ENCODE peak calls at places on chromosomes 13 and 19, in five cellular contexts. One of them, this sample, is unnamed.

GRCh38 chr13:31174018-31174417 is 12.3 kb upstream of the HSPH1 start:
- DNase-seq in neuronal stem cell: no peak
- DNase-seq in kidney epithelial cell: no peak
- DNase-seq in left lung: no peak
- DNase-seq in coronary artery: no peak
- DNase-seq in this sample: no peak

GRCh38 chr19:47280183-47280797 is 5.6 kb downstream of the INAFM1 start:
- DNase-seq in neuronal stem cell: no peak
- DNase-seq in kidney epithelial cell: no peak
- DNase-seq in left lung: no peak
- DNase-seq in coronary artery: no peak
- DNase-seq in this sample: no peak

GRCh38 chr13:105428816-105429215 is 1106.6 kb downstream of the EFNB2 start:
- DNase-seq in neuronal stem cell: no peak
- DNase-seq in kidney epithelial cell: no peak
- DNase-seq in left lung: no peak
- DNase-seq in coronary artery: no peak
- DNase-seq in this sample: no peak

GRCh38 chr13:95624020-95624419 is 20.5 kb downstream of the DZIP1 start:
- DNase-seq in neuronal stem cell: peak; percentile 51
- DNase-seq in kidney epithelial cell: no peak
- DNase-seq in left lung: no peak
- DNase-seq in coronary artery: no peak
- DNase-seq in this sample: no peak

GRCh38 chr13:22076658-22077057 is 405.8 kb downstream of the FGF9 start:
- DNase-seq in neuronal stem cell: no peak
- DNase-seq in kidney epithelial cell: no peak
- DNase-seq in left lung: no peak
- DNase-seq in coronary artery: no peak
- DNase-seq in this sample: no peak

GRCh38 chr19:6720369-6721112 is at the start of gene C3:
- DNase-seq in neuronal stem cell: no peak
- DNase-seq in kidney epithelial cell: no peak
- DNase-seq in left lung: peak; percentile 70
- DNase-seq in coronary artery: peak; percentile 87
- DNase-seq in this sample: no peak

GRCh38 chr13:19052180-19052579 is 129.4 kb downstream of the TUBA3C start:
- DNase-seq in neuronal stem cell: no peak
- DNase-seq in kidney epithelial cell: no peak
- DNase-seq in left lung: no peak
- DNase-seq in coronary artery: no peak
- DNase-seq in this sample: no peak

GRCh38 chr19:2711175-2711936 is 8.9 kb upstream of the GNG7 start:
- DNase-seq in neuronal stem cell: no peak
- DNase-seq in kidney epithelial cell: no peak
- DNase-seq in left lung: no peak
- DNase-seq in coronary artery: no peak
- DNase-seq in this sample: no peak

GRCh38 chr13:31962661-31963345 is 68.8 kb upstream of the FRY start:
- DNase-seq in neuronal stem cell: no peak
- DNase-seq in kidney epithelial cell: no peak
- DNase-seq in left lung: no peak
- DNase-seq in coronary artery: no peak
- DNase-seq in this sample: no peak

GRCh38 chr13:104920091-104920490 is 1615.4 kb downstream of the EFNB2 start:
- DNase-seq in neuronal stem cell: no peak
- DNase-seq in kidney epithelial cell: no peak
- DNase-seq in left lung: no peak
- DNase-seq in coronary artery: no peak
- DNase-seq in this sample: no peak

GRCh38 chr19:24166055-24166454 is 79.1 kb downstream of the ZNF254 start:
- DNase-seq in neuronal stem cell: no peak
- DNase-seq in kidney epithelial cell: no peak
- DNase-seq in left lung: no peak
- DNase-seq in coronary artery: no peak
- DNase-seq in this sample: no peak

GRCh38 chr13:109790951-109791605 is 4.7 kb upstream of the IRS2 start:
- DNase-seq in neuronal stem cell: no peak
- DNase-seq in kidney epithelial cell: no peak
- DNase-seq in left lung: no peak
- DNase-seq in coronary artery: no peak
- DNase-seq in this sample: no peak

GRCh38 chr19:32407004-32407992 is 1.7 kb downstream of the DPY19L3 start:
- DNase-seq in neuronal stem cell: no peak
- DNase-seq in kidney epithelial cell: peak; percentile 57
- DNase-seq in left lung: no peak
- DNase-seq in coronary artery: no peak
- DNase-seq in this sample: no peak

GRCh38 chr13:64810701-64811258 is 2419.4 kb downstream of the PCDH9 start:
- DNase-seq in neuronal stem cell: no peak
- DNase-seq in kidney epithelial cell: no peak
- DNase-seq in left lung: no peak
- DNase-seq in coronary artery: no peak
- DNase-seq in this sample: no peak

GRCh38 chr19:35695895-35696422 is 8.4 kb upstream of the ZBTB32 start:
- DNase-seq in neuronal stem cell: no peak
- DNase-seq in kidney epithelial cell: no peak
- DNase-seq in left lung: no peak
- DNase-seq in coronary artery: no peak
- DNase-seq in this sample: no peak

GRCh38 chr13:26112843-26113242 is 61.0 kb upstream of the SHISA2 start:
- DNase-seq in neuronal stem cell: no peak
- DNase-seq in kidney epithelial cell: no peak
- DNase-seq in left lung: no peak
- DNase-seq in coronary artery: no peak
- DNase-seq in this sample: no peak

GRCh38 chr19:1243768-1244692 is 2.5 kb downstream of the ATP5F1D start:
- DNase-seq in neuronal stem cell: no peak
- DNase-seq in kidney epithelial cell: no peak
- DNase-seq in left lung: peak; percentile 95
- DNase-seq in coronary artery: no peak
- DNase-seq in this sample: no peak

GRCh38 chr13:109297628-109298027 is 488.8 kb downstream of the IRS2 start:
- DNase-seq in neuronal stem cell: no peak
- DNase-seq in kidney epithelial cell: no peak
- DNase-seq in left lung: no peak
- DNase-seq in coronary artery: no peak
- DNase-seq in this sample: no peak

GRCh38 chr13:35530147-35530546 is 53.7 kb upstream of the MAB21L1 start:
- DNase-seq in neuronal stem cell: no peak
- DNase-seq in kidney epithelial cell: no peak
- DNase-seq in left lung: no peak
- DNase-seq in coronary artery: no peak
- DNase-seq in this sample: no peak

GRCh38 chr13:20161275-20161950 is 561 bp upstream of the GJA3 start:
- DNase-seq in neuronal stem cell: no peak
- DNase-seq in kidney epithelial cell: no peak
- DNase-seq in left lung: peak; percentile 82
- DNase-seq in coronary artery: no peak
- DNase-seq in this sample: peak; percentile 39

GRCh38 chr19:46124638-46125115 is at the start of gene IGFL3:
- DNase-seq in neuronal stem cell: no peak
- DNase-seq in kidney epithelial cell: no peak
- DNase-seq in left lung: no peak
- DNase-seq in coronary artery: no peak
- DNase-seq in this sample: no peak

GRCh38 chr19:41701401-41702075 is 6.9 kb upstream of the CEACAM5 start:
- DNase-seq in neuronal stem cell: no peak
- DNase-seq in kidney epithelial cell: no peak
- DNase-seq in left lung: no peak
- DNase-seq in coronary artery: peak; percentile 28
- DNase-seq in this sample: no peak

GRCh38 chr13:67063036-67063435 is 167.1 kb downstream of the PCDH9 start:
- DNase-seq in neuronal stem cell: no peak
- DNase-seq in kidney epithelial cell: no peak
- DNase-seq in left lung: no peak
- DNase-seq in coronary artery: no peak
- DNase-seq in this sample: no peak

GRCh38 chr13:57352114-57352513 is 185.1 kb downstream of the PRR20E start:
- DNase-seq in neuronal stem cell: no peak
- DNase-seq in kidney epithelial cell: no peak
- DNase-seq in left lung: no peak
- DNase-seq in coronary artery: no peak
- DNase-seq in this sample: no peak

GRCh38 chr19:41696402-41697197 is 8.5 kb upstream of the CEACAM7 start:
- DNase-seq in neuronal stem cell: no peak
- DNase-seq in kidney epithelial cell: no peak
- DNase-seq in left lung: no peak
- DNase-seq in coronary artery: peak; percentile 26
- DNase-seq in this sample: no peak

GRCh38 chr13:79682164-79682563 is 201.2 kb downstream of the NDFIP2 start:
- DNase-seq in neuronal stem cell: no peak
- DNase-seq in kidney epithelial cell: no peak
- DNase-seq in left lung: no peak
- DNase-seq in coronary artery: no peak
- DNase-seq in this sample: no peak

GRCh38 chr19:5144545-5145179 is 175.7 kb downstream of the KDM4B start:
- DNase-seq in neuronal stem cell: no peak
- DNase-seq in kidney epithelial cell: no peak
- DNase-seq in left lung: peak; percentile 67
- DNase-seq in coronary artery: no peak
- DNase-seq in this sample: no peak

GRCh38 chr13:59043016-59043415 is 1120.7 kb downstream of the DIAPH3 start:
- DNase-seq in neuronal stem cell: no peak
- DNase-seq in kidney epithelial cell: no peak
- DNase-seq in left lung: no peak
- DNase-seq in coronary artery: no peak
- DNase-seq in this sample: no peak

GRCh38 chr13:87324558-87324957 is 346.6 kb upstream of the SLITRK5 start:
- DNase-seq in neuronal stem cell: no peak
- DNase-seq in kidney epithelial cell: no peak
- DNase-seq in left lung: no peak
- DNase-seq in coronary artery: no peak
- DNase-seq in this sample: no peak

GRCh38 chr19:2221250-2221831 is 14.8 kb downstream of the PLEKHJ1 start:
- DNase-seq in neuronal stem cell: no peak
- DNase-seq in kidney epithelial cell: no peak
- DNase-seq in left lung: no peak
- DNase-seq in coronary artery: no peak
- DNase-seq in this sample: no peak

GRCh38 chr13:50285283-50285682 is 270.0 kb downstream of the KCNRG start:
- DNase-seq in neuronal stem cell: no peak
- DNase-seq in kidney epithelial cell: no peak
- DNase-seq in left lung: no peak
- DNase-seq in coronary artery: no peak
- DNase-seq in this sample: no peak

GRCh38 chr13:31044658-31045620 is 112.5 kb downstream of the TEX26 start:
- DNase-seq in neuronal stem cell: no peak
- DNase-seq in kidney epithelial cell: no peak
- DNase-seq in left lung: no peak
- DNase-seq in coronary artery: no peak
- DNase-seq in this sample: no peak

GRCh38 chr13:48400820-48401219 is 12.1 kb downstream of the LPAR6 start:
- DNase-seq in neuronal stem cell: no peak
- DNase-seq in kidney epithelial cell: no peak
- DNase-seq in left lung: no peak
- DNase-seq in coronary artery: no peak
- DNase-seq in this sample: no peak

GRCh38 chr19:4970558-4971423 is 1.9 kb downstream of the KDM4B start:
- DNase-seq in neuronal stem cell: peak; percentile 21
- DNase-seq in kidney epithelial cell: no peak
- DNase-seq in left lung: peak; percentile 78
- DNase-seq in coronary artery: peak; percentile 72
- DNase-seq in this sample: no peak

This sample was measured in activated naive CD8-positive, alpha-beta T cell treated with anti-CD3 and anti-CD28 coated beads, Interleukin-2, amount 50 U/mL, for 16 hours.